ENCODE peak calls at places on chromosomes 3 and 15, in nine cellular contexts. One of them, this sample, is unnamed. For H3K4me1, the result is how much of the 10 kb centered on the place peaks cover.

GRCh38 chr15:75029378-75030022 is 6.1 kb downstream of the PPCDC start:
- DNase-seq in ovary: peak
- DNase-seq in right cardiac atrium: peak
- DNase-seq in heart left ventricle: peak
- DNase-seq in heart right ventricle: peak
- DNase-seq in small intestine: peak
- DNase-seq in aorta: peak
- DNase-seq in RWPE2: peak
- DNase-seq in CD8-positive, alpha-beta memory T cell: peak
- DNase-seq in this sample: peak

GRCh38 chr3:170428095-170428494 is 9.4 kb downstream of the CLDN11 start:
- DNase-seq in ovary: no peak
- DNase-seq in right cardiac atrium: no peak
- DNase-seq in heart left ventricle: no peak
- DNase-seq in heart right ventricle: no peak
- DNase-seq in small intestine: no peak
- DNase-seq in aorta: no peak
- DNase-seq in RWPE2: no peak
- DNase-seq in CD8-positive, alpha-beta memory T cell: no peak
- DNase-seq in this sample: no peak

GRCh38 chr15:58521293-58521991 is 89.7 kb downstream of the LIPC start:
- DNase-seq in ovary: no peak
- DNase-seq in right cardiac atrium: peak
- DNase-seq in heart left ventricle: peak
- DNase-seq in heart right ventricle: peak
- DNase-seq in small intestine: no peak
- DNase-seq in aorta: peak
- DNase-seq in RWPE2: peak
- DNase-seq in CD8-positive, alpha-beta memory T cell: no peak
- DNase-seq in this sample: no peak

GRCh38 chr15:28892789-28893610 is 7.2 kb downstream of the APBA2 start:
- DNase-seq in ovary: no peak
- DNase-seq in right cardiac atrium: no peak
- DNase-seq in heart left ventricle: no peak
- DNase-seq in heart right ventricle: no peak
- DNase-seq in small intestine: no peak
- DNase-seq in aorta: no peak
- DNase-seq in RWPE2: no peak
- DNase-seq in CD8-positive, alpha-beta memory T cell: no peak
- DNase-seq in this sample: no peak

GRCh38 chr15:66004618-66005262 is 135.4 kb downstream of the RAB11A start:
- DNase-seq in ovary: no peak
- DNase-seq in right cardiac atrium: no peak
- DNase-seq in heart left ventricle: no peak
- DNase-seq in heart right ventricle: no peak
- DNase-seq in small intestine: peak
- DNase-seq in aorta: no peak
- DNase-seq in RWPE2: no peak
- DNase-seq in CD8-positive, alpha-beta memory T cell: no peak
- DNase-seq in this sample: peak

GRCh38 chr15:60376677-60377095 is 21.1 kb downstream of the ANXA2 start:
- DNase-seq in ovary: no peak
- DNase-seq in right cardiac atrium: no peak
- DNase-seq in heart left ventricle: no peak
- DNase-seq in heart right ventricle: no peak
- DNase-seq in small intestine: no peak
- DNase-seq in aorta: no peak
- DNase-seq in RWPE2: no peak
- DNase-seq in CD8-positive, alpha-beta memory T cell: no peak
- DNase-seq in this sample: no peak

GRCh38 chr3:155009217-155009616 is 70.9 kb upstream of the MME start:
- DNase-seq in ovary: no peak
- DNase-seq in right cardiac atrium: no peak
- DNase-seq in heart left ventricle: no peak
- DNase-seq in heart right ventricle: no peak
- DNase-seq in small intestine: no peak
- DNase-seq in aorta: no peak
- DNase-seq in RWPE2: no peak
- DNase-seq in CD8-positive, alpha-beta memory T cell: no peak
- DNase-seq in this sample: no peak

GRCh38 chr3:196399485-196399945 is 32.7 kb downstream of the UBXN7 start:
- DNase-seq in ovary: no peak
- DNase-seq in right cardiac atrium: no peak
- DNase-seq in heart left ventricle: no peak
- DNase-seq in heart right ventricle: no peak
- DNase-seq in small intestine: no peak
- DNase-seq in aorta: no peak
- DNase-seq in RWPE2: no peak
- DNase-seq in CD8-positive, alpha-beta memory T cell: no peak
- DNase-seq in this sample: no peak

GRCh38 chr3:159458010-159458409 is 530.6 kb upstream of the IL12A start:
- DNase-seq in ovary: no peak
- DNase-seq in right cardiac atrium: no peak
- DNase-seq in heart left ventricle: no peak
- DNase-seq in heart right ventricle: no peak
- DNase-seq in small intestine: no peak
- DNase-seq in aorta: no peak
- DNase-seq in RWPE2: peak
- DNase-seq in CD8-positive, alpha-beta memory T cell: no peak
- DNase-seq in this sample: no peak

GRCh38 chr15:78364233-78364632 is 24.1 kb downstream of the CRABP1 start:
- DNase-seq in ovary: no peak
- DNase-seq in right cardiac atrium: peak
- DNase-seq in heart left ventricle: peak
- DNase-seq in heart right ventricle: peak
- DNase-seq in small intestine: no peak
- DNase-seq in aorta: no peak
- DNase-seq in RWPE2: no peak
- DNase-seq in CD8-positive, alpha-beta memory T cell: no peak
- DNase-seq in this sample: no peak

GRCh38 chr15:60353245-60353940 is 44.4 kb downstream of the ANXA2 start:
- DNase-seq in ovary: no peak
- DNase-seq in right cardiac atrium: no peak
- DNase-seq in heart left ventricle: no peak
- DNase-seq in heart right ventricle: no peak
- DNase-seq in small intestine: no peak
- DNase-seq in aorta: no peak
- DNase-seq in RWPE2: no peak
- DNase-seq in CD8-positive, alpha-beta memory T cell: no peak
- DNase-seq in this sample: no peak

GRCh38 chr15:59352189-59352588 is 20.5 kb downstream of the MYO1E start:
- DNase-seq in ovary: no peak
- DNase-seq in right cardiac atrium: no peak
- DNase-seq in heart left ventricle: no peak
- DNase-seq in heart right ventricle: no peak
- DNase-seq in small intestine: no peak
- DNase-seq in aorta: no peak
- DNase-seq in RWPE2: no peak
- DNase-seq in CD8-positive, alpha-beta memory T cell: no peak
- DNase-seq in this sample: no peak

GRCh38 chr3:41330465-41330864 is 131.2 kb downstream of the CTNNB1 start:
- DNase-seq in ovary: no peak
- DNase-seq in right cardiac atrium: no peak
- DNase-seq in heart left ventricle: no peak
- DNase-seq in heart right ventricle: no peak
- DNase-seq in small intestine: no peak
- DNase-seq in aorta: no peak
- DNase-seq in RWPE2: no peak
- DNase-seq in CD8-positive, alpha-beta memory T cell: no peak
- DNase-seq in this sample: no peak

GRCh38 chr3:127171320-127171719 is 21.6 kb upstream of the PRR23E start:
- DNase-seq in ovary: no peak
- DNase-seq in right cardiac atrium: no peak
- DNase-seq in heart left ventricle: no peak
- DNase-seq in heart right ventricle: no peak
- DNase-seq in small intestine: no peak
- DNase-seq in aorta: no peak
- DNase-seq in RWPE2: no peak
- DNase-seq in CD8-positive, alpha-beta memory T cell: no peak
- DNase-seq in this sample: no peak

GRCh38 chr3:143975549-143976152 is 4.0 kb downstream of the DIPK2A start:
- DNase-seq in ovary: no peak
- DNase-seq in right cardiac atrium: no peak
- DNase-seq in heart left ventricle: no peak
- DNase-seq in heart right ventricle: no peak
- DNase-seq in small intestine: peak
- DNase-seq in aorta: no peak
- DNase-seq in RWPE2: no peak
- DNase-seq in CD8-positive, alpha-beta memory T cell: no peak
- DNase-seq in this sample: peak

GRCh38 chr15:39180494-39180930 is 400.4 kb upstream of the THBS1 start:
- DNase-seq in ovary: no peak
- DNase-seq in right cardiac atrium: no peak
- DNase-seq in heart left ventricle: no peak
- DNase-seq in heart right ventricle: no peak
- DNase-seq in small intestine: no peak
- DNase-seq in aorta: no peak
- DNase-seq in RWPE2: no peak
- DNase-seq in CD8-positive, alpha-beta memory T cell: no peak
- DNase-seq in this sample: no peak

GRCh38 chr15:81049835-81050234 is 49.1 kb downstream of the TLNRD1 start:
- DNase-seq in ovary: no peak
- DNase-seq in right cardiac atrium: no peak
- DNase-seq in heart left ventricle: no peak
- DNase-seq in heart right ventricle: no peak
- DNase-seq in small intestine: no peak
- DNase-seq in aorta: no peak
- DNase-seq in RWPE2: no peak
- DNase-seq in CD8-positive, alpha-beta memory T cell: no peak
- DNase-seq in this sample: no peak

GRCh38 chr15:42068601-42069000 is 25.8 kb downstream of the PLA2G4D start:
- DNase-seq in ovary: no peak
- DNase-seq in right cardiac atrium: no peak
- DNase-seq in heart left ventricle: no peak
- DNase-seq in heart right ventricle: no peak
- DNase-seq in small intestine: no peak
- DNase-seq in aorta: no peak
- DNase-seq in RWPE2: no peak
- DNase-seq in CD8-positive, alpha-beta memory T cell: no peak
- DNase-seq in this sample: no peak

GRCh38 chr3:50354850-50355249 is 4.2 kb downstream of the CYB561D2 start:
- DNase-seq in ovary: no peak
- DNase-seq in right cardiac atrium: no peak
- DNase-seq in heart left ventricle: no peak
- DNase-seq in heart right ventricle: no peak
- DNase-seq in small intestine: no peak
- DNase-seq in aorta: no peak
- DNase-seq in RWPE2: no peak
- DNase-seq in CD8-positive, alpha-beta memory T cell: no peak
- DNase-seq in this sample: no peak
- H3K4me1 ChIP-seq in ovary: under half
- H3K4me1 ChIP-seq in right cardiac atrium: under half
- H3K4me1 ChIP-seq in heart left ventricle: half or more
- H3K4me1 ChIP-seq in heart right ventricle: half or more
- H3K4me1 ChIP-seq in small intestine: under half
- H3K4me1 ChIP-seq in aorta: under half
- H3K4me1 ChIP-seq in RWPE2: under half
- H3K4me1 ChIP-seq in CD8-positive, alpha-beta memory T cell: half or more
- H3K4me1 ChIP-seq in this sample: under half

GRCh38 chr15:40444741-40445140 is 4.0 kb downstream of the BAHD1 start:
- DNase-seq in ovary: no peak
- DNase-seq in right cardiac atrium: no peak
- DNase-seq in heart left ventricle: no peak
- DNase-seq in heart right ventricle: no peak
- DNase-seq in small intestine: no peak
- DNase-seq in aorta: no peak
- DNase-seq in RWPE2: no peak
- DNase-seq in CD8-positive, alpha-beta memory T cell: no peak
- DNase-seq in this sample: no peak

GRCh38 chr15:40443846-40444245 is 3.1 kb downstream of the BAHD1 start:
- DNase-seq in ovary: no peak
- DNase-seq in right cardiac atrium: no peak
- DNase-seq in heart left ventricle: no peak
- DNase-seq in heart right ventricle: no peak
- DNase-seq in small intestine: no peak
- DNase-seq in aorta: no peak
- DNase-seq in RWPE2: no peak
- DNase-seq in CD8-positive, alpha-beta memory T cell: no peak
- DNase-seq in this sample: no peak

GRCh38 chr15:40446144-40446543 is 5.4 kb downstream of the BAHD1 start:
- DNase-seq in ovary: no peak
- DNase-seq in right cardiac atrium: no peak
- DNase-seq in heart left ventricle: no peak
- DNase-seq in heart right ventricle: no peak
- DNase-seq in small intestine: no peak
- DNase-seq in aorta: no peak
- DNase-seq in RWPE2: no peak
- DNase-seq in CD8-positive, alpha-beta memory T cell: no peak
- DNase-seq in this sample: no peak

GRCh38 chr15:40443255-40443654 is 2.5 kb downstream of the BAHD1 start:
- DNase-seq in ovary: no peak
- DNase-seq in right cardiac atrium: no peak
- DNase-seq in heart left ventricle: no peak
- DNase-seq in heart right ventricle: no peak
- DNase-seq in small intestine: no peak
- DNase-seq in aorta: no peak
- DNase-seq in RWPE2: no peak
- DNase-seq in CD8-positive, alpha-beta memory T cell: no peak
- DNase-seq in this sample: no peak

GRCh38 chr15:40445411-40446055 is 4.8 kb downstream of the BAHD1 start:
- DNase-seq in ovary: no peak
- DNase-seq in right cardiac atrium: no peak
- DNase-seq in heart left ventricle: no peak
- DNase-seq in heart right ventricle: no peak
- DNase-seq in small intestine: no peak
- DNase-seq in aorta: no peak
- DNase-seq in RWPE2: no peak
- DNase-seq in CD8-positive, alpha-beta memory T cell: no peak
- DNase-seq in this sample: no peak
- H3K4me1 ChIP-seq in ovary: under half
- H3K4me1 ChIP-seq in right cardiac atrium: under half
- H3K4me1 ChIP-seq in heart left ventricle: under half
- H3K4me1 ChIP-seq in heart right ventricle: half or more
- H3K4me1 ChIP-seq in small intestine: under half
- H3K4me1 ChIP-seq in aorta: under half
- H3K4me1 ChIP-seq in RWPE2: under half
- H3K4me1 ChIP-seq in CD8-positive, alpha-beta memory T cell: half or more
- H3K4me1 ChIP-seq in this sample: under half

GRCh38 chr3:62164196-62164595 is 209.2 kb downstream of the FEZF2 start:
- DNase-seq in ovary: no peak
- DNase-seq in right cardiac atrium: no peak
- DNase-seq in heart left ventricle: no peak
- DNase-seq in heart right ventricle: no peak
- DNase-seq in small intestine: no peak
- DNase-seq in aorta: no peak
- DNase-seq in RWPE2: no peak
- DNase-seq in CD8-positive, alpha-beta memory T cell: no peak
- DNase-seq in this sample: no peak
- H3K4me1 ChIP-seq in ovary: under half
- H3K4me1 ChIP-seq in right cardiac atrium: under half
- H3K4me1 ChIP-seq in heart left ventricle: under half
- H3K4me1 ChIP-seq in heart right ventricle: half or more
- H3K4me1 ChIP-seq in small intestine: under half
- H3K4me1 ChIP-seq in aorta: under half
- H3K4me1 ChIP-seq in RWPE2: under half
- H3K4me1 ChIP-seq in CD8-positive, alpha-beta memory T cell: under half
- H3K4me1 ChIP-seq in this sample: under half

DNA sequence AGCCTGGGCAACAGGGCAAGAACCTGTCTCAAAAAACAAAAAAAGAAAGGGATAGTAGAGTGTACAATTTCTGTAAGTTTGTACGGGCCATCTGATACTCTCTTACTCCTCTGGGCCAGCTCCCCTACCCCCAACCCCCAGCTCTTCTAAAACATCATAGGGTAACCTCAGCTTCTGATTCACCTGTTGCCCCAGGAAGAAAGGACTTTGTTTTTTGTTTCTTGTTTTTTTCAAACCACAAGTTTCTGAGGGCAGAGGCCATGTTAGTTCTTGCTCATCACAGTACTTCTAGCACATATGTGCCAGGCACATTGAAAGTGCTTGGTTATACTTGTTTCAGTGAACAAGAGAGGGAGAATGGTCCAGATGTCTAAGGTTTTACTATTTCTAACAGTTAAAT is 20.2 kb downstream of the ATOSA start:
- DNase-seq in ovary: no peak
- DNase-seq in right cardiac atrium: no peak
- DNase-seq in heart left ventricle: no peak
- DNase-seq in heart right ventricle: no peak
- DNase-seq in small intestine: no peak
- DNase-seq in aorta: no peak
- DNase-seq in RWPE2: no peak
- DNase-seq in CD8-positive, alpha-beta memory T cell: peak
- DNase-seq in this sample: no peak
- H3K4me1 ChIP-seq in ovary: under half
- H3K4me1 ChIP-seq in right cardiac atrium: under half
- H3K4me1 ChIP-seq in heart left ventricle: under half
- H3K4me1 ChIP-seq in heart right ventricle: under half
- H3K4me1 ChIP-seq in small intestine: under half
- H3K4me1 ChIP-seq in aorta: under half
- H3K4me1 ChIP-seq in RWPE2: under half
- H3K4me1 ChIP-seq in CD8-positive, alpha-beta memory T cell: under half
- H3K4me1 ChIP-seq in this sample: under half

This sample was measured in neuronal stem cell.